ENCODE peak calls at places on chromosomes 5 and 9, in nine cellular contexts. One of them, this sample, is unnamed.

GRCh38 chr5:78984020-78984610 is 995 bp downstream of the ARSB start:
- DNase-seq in IMR-90: peak; percentile 21
- DNase-seq in cardiac muscle cell: peak; percentile 18
- DNase-seq in left lung: no peak
- DNase-seq in upper lobe of left lung: no peak
- DNase-seq in adrenal gland: no peak
- DNase-seq in stomach: no peak
- DNase-seq in CD8-positive, alpha-beta T cell: no peak
- DNase-seq in upper lobe of right lung: no peak
- DNase-seq in this sample: no peak

GRCh38 chr9:15277400-15278137 is 29.4 kb downstream of the TTC39B start:
- DNase-seq in IMR-90: peak; percentile 25
- DNase-seq in cardiac muscle cell: peak; percentile 50
- DNase-seq in left lung: no peak
- DNase-seq in upper lobe of left lung: no peak
- DNase-seq in adrenal gland: peak; percentile 49
- DNase-seq in stomach: no peak
- DNase-seq in CD8-positive, alpha-beta T cell: no peak
- DNase-seq in upper lobe of right lung: no peak
- DNase-seq in this sample: no peak

GRCh38 chr5:177495243-177496060 is 2.0 kb downstream of the PDLIM7 start:
- DNase-seq in IMR-90: peak; percentile 88
- DNase-seq in cardiac muscle cell: peak; percentile 96
- DNase-seq in left lung: peak; percentile 77
- DNase-seq in upper lobe of left lung: peak; percentile 68
- DNase-seq in adrenal gland: no peak
- DNase-seq in stomach: peak; percentile 42
- DNase-seq in CD8-positive, alpha-beta T cell: no peak
- DNase-seq in upper lobe of right lung: peak; percentile 72
- DNase-seq in this sample: no peak

GRCh38 chr9:135887021-135887507 is 20.3 kb downstream of the CAMSAP1 start:
- DNase-seq in IMR-90: peak; percentile 45
- DNase-seq in cardiac muscle cell: no peak
- DNase-seq in left lung: no peak
- DNase-seq in upper lobe of left lung: no peak
- DNase-seq in adrenal gland: peak; percentile 86
- DNase-seq in stomach: peak; percentile 24
- DNase-seq in CD8-positive, alpha-beta T cell: no peak
- DNase-seq in upper lobe of right lung: no peak
- DNase-seq in this sample: no peak

GRCh38 chr5:138743506-138743905 is 9.7 kb upstream of the CTNNA1 start:
- DNase-seq in IMR-90: no peak
- DNase-seq in cardiac muscle cell: no peak
- DNase-seq in left lung: no peak
- DNase-seq in upper lobe of left lung: no peak
- DNase-seq in adrenal gland: no peak
- DNase-seq in stomach: no peak
- DNase-seq in CD8-positive, alpha-beta T cell: no peak
- DNase-seq in upper lobe of right lung: no peak
- DNase-seq in this sample: no peak

GRCh38 chr9:12916037-12916436 is 141.2 kb downstream of the LURAP1L start:
- DNase-seq in IMR-90: peak; percentile 19
- DNase-seq in cardiac muscle cell: peak; percentile 78
- DNase-seq in left lung: no peak
- DNase-seq in upper lobe of left lung: no peak
- DNase-seq in adrenal gland: no peak
- DNase-seq in stomach: no peak
- DNase-seq in CD8-positive, alpha-beta T cell: no peak
- DNase-seq in upper lobe of right lung: no peak
- DNase-seq in this sample: no peak

GRCh38 chr9:4506490-4506889 is 16.2 kb downstream of the SLC1A1 start:
- DNase-seq in IMR-90: no peak
- DNase-seq in cardiac muscle cell: no peak
- DNase-seq in left lung: no peak
- DNase-seq in upper lobe of left lung: no peak
- DNase-seq in adrenal gland: no peak
- DNase-seq in stomach: no peak
- DNase-seq in CD8-positive, alpha-beta T cell: no peak
- DNase-seq in upper lobe of right lung: no peak
- DNase-seq in this sample: no peak

GRCh38 chr9:111036068-111036789 is 2.0 kb downstream of the LPAR1 start:
- DNase-seq in IMR-90: peak; percentile 68
- DNase-seq in cardiac muscle cell: peak; percentile 62
- DNase-seq in left lung: peak; percentile 74
- DNase-seq in upper lobe of left lung: peak; percentile 84
- DNase-seq in adrenal gland: peak; percentile 48
- DNase-seq in stomach: peak; percentile 66
- DNase-seq in CD8-positive, alpha-beta T cell: no peak
- DNase-seq in upper lobe of right lung: peak; percentile 80
- DNase-seq in this sample: no peak

GRCh38 chr9:27595733-27596132 is 22.5 kb upstream of the C9orf72 start:
- DNase-seq in IMR-90: no peak
- DNase-seq in cardiac muscle cell: no peak
- DNase-seq in left lung: no peak
- DNase-seq in upper lobe of left lung: peak; percentile 50
- DNase-seq in adrenal gland: no peak
- DNase-seq in stomach: no peak
- DNase-seq in CD8-positive, alpha-beta T cell: no peak
- DNase-seq in upper lobe of right lung: no peak
- DNase-seq in this sample: no peak

GRCh38 chr5:31993182-31993961 is 180.7 kb downstream of the GOLPH3 start:
- DNase-seq in IMR-90: peak; percentile 50
- DNase-seq in cardiac muscle cell: peak; percentile 63
- DNase-seq in left lung: no peak
- DNase-seq in upper lobe of left lung: no peak
- DNase-seq in adrenal gland: no peak
- DNase-seq in stomach: no peak
- DNase-seq in CD8-positive, alpha-beta T cell: no peak
- DNase-seq in upper lobe of right lung: no peak
- DNase-seq in this sample: no peak

GRCh38 chr5:13350754-13351153 is 593.7 kb downstream of the DNAH5 start:
- DNase-seq in IMR-90: no peak
- DNase-seq in cardiac muscle cell: no peak
- DNase-seq in left lung: no peak
- DNase-seq in upper lobe of left lung: no peak
- DNase-seq in adrenal gland: no peak
- DNase-seq in stomach: no peak
- DNase-seq in CD8-positive, alpha-beta T cell: no peak
- DNase-seq in upper lobe of right lung: no peak
- DNase-seq in this sample: no peak

GRCh38 chr9:119020730-119021333 is 348.4 kb downstream of the BRINP1 start:
- DNase-seq in IMR-90: no peak
- DNase-seq in cardiac muscle cell: no peak
- DNase-seq in left lung: no peak
- DNase-seq in upper lobe of left lung: no peak
- DNase-seq in adrenal gland: no peak
- DNase-seq in stomach: no peak
- DNase-seq in CD8-positive, alpha-beta T cell: no peak
- DNase-seq in upper lobe of right lung: no peak
- DNase-seq in this sample: no peak
- TF ChIP-seq CTCF in IMR-90: no peak
- TF ChIP-seq CTCF in cardiac muscle cell: no peak
- TF ChIP-seq CTCF in left lung: no peak
- TF ChIP-seq CTCF in upper lobe of left lung: no peak
- TF ChIP-seq CTCF in adrenal gland: no peak
- TF ChIP-seq CTCF in stomach: no peak
- TF ChIP-seq CTCF in CD8-positive, alpha-beta T cell: no peak
- TF ChIP-seq CTCF in upper lobe of right lung: no peak
- TF ChIP-seq CTCF in this sample: no peak

GRCh38 chr5:1257841-1258240 is 32.7 kb downstream of the SLC6A18 start:
- DNase-seq in IMR-90: no peak
- DNase-seq in cardiac muscle cell: no peak
- DNase-seq in left lung: no peak
- DNase-seq in upper lobe of left lung: peak; percentile 70
- DNase-seq in adrenal gland: no peak
- DNase-seq in stomach: peak; percentile 43
- DNase-seq in CD8-positive, alpha-beta T cell: no peak
- DNase-seq in upper lobe of right lung: no peak
- DNase-seq in this sample: no peak
- H3K27ac ChIP-seq in IMR-90: no peak overlapping the region
- H3K27ac ChIP-seq in cardiac muscle cell: no peak overlapping the region
- H3K27ac ChIP-seq in left lung: no peak overlapping the region
- H3K27ac ChIP-seq in upper lobe of left lung: no peak overlapping the region
- H3K27ac ChIP-seq in adrenal gland: no peak overlapping the region
- H3K27ac ChIP-seq in stomach: no peak overlapping the region
- H3K27ac ChIP-seq in CD8-positive, alpha-beta T cell: no peak overlapping the region
- H3K27ac ChIP-seq in upper lobe of right lung: no peak overlapping the region
- H3K27ac ChIP-seq in this sample: no peak overlapping the region

GRCh38 chr5:134374234-134374633 is 2.9 kb downstream of the UBE2B start:
- DNase-seq in IMR-90: no peak
- DNase-seq in cardiac muscle cell: no peak
- DNase-seq in left lung: no peak
- DNase-seq in upper lobe of left lung: no peak
- DNase-seq in adrenal gland: no peak
- DNase-seq in stomach: no peak
- DNase-seq in CD8-positive, alpha-beta T cell: no peak
- DNase-seq in upper lobe of right lung: no peak
- DNase-seq in this sample: no peak
- TF ChIP-seq CTCF in IMR-90: peak; percentile 6
- TF ChIP-seq CTCF in cardiac muscle cell: no peak
- TF ChIP-seq CTCF in left lung: no peak
- TF ChIP-seq CTCF in upper lobe of left lung: no peak
- TF ChIP-seq CTCF in adrenal gland: no peak
- TF ChIP-seq CTCF in stomach: no peak
- TF ChIP-seq CTCF in CD8-positive, alpha-beta T cell: no peak
- TF ChIP-seq CTCF in upper lobe of right lung: no peak
- TF ChIP-seq CTCF in this sample: no peak

GRCh38 chr9:129176786-129177442 is 1.1 kb downstream of the IER5L start:
- DNase-seq in IMR-90: peak; percentile 49
- DNase-seq in cardiac muscle cell: peak; percentile 57
- DNase-seq in left lung: peak; percentile 64
- DNase-seq in upper lobe of left lung: peak; percentile 90
- DNase-seq in adrenal gland: peak; percentile 56
- DNase-seq in stomach: no peak
- DNase-seq in CD8-positive, alpha-beta T cell: no peak
- DNase-seq in upper lobe of right lung: peak; percentile 81
- DNase-seq in this sample: no peak
- H3K27ac ChIP-seq in IMR-90: peak overlapping the region; percentile 97
- H3K27ac ChIP-seq in cardiac muscle cell: peak overlapping the region; percentile 78
- H3K27ac ChIP-seq in left lung: peak overlapping the region; percentile 93
- H3K27ac ChIP-seq in upper lobe of left lung: peak overlapping the region; percentile 96
- H3K27ac ChIP-seq in adrenal gland: peak overlapping the region; percentile 93
- H3K27ac ChIP-seq in stomach: peak overlapping the region; percentile 97
- H3K27ac ChIP-seq in CD8-positive, alpha-beta T cell: no peak overlapping the region
- H3K27ac ChIP-seq in upper lobe of right lung: peak overlapping the region; percentile 96
- H3K27ac ChIP-seq in this sample: no peak overlapping the region

GRCh38 chr5:102385365-102385764 is 89.3 kb upstream of the SLCO4C1 start:
- DNase-seq in IMR-90: no peak
- DNase-seq in cardiac muscle cell: no peak
- DNase-seq in left lung: no peak
- DNase-seq in upper lobe of left lung: no peak
- DNase-seq in adrenal gland: no peak
- DNase-seq in stomach: no peak
- DNase-seq in CD8-positive, alpha-beta T cell: no peak
- DNase-seq in upper lobe of right lung: no peak
- DNase-seq in this sample: no peak

GRCh38 chr5:102375256-102375655 is 79.2 kb upstream of the SLCO4C1 start:
- DNase-seq in IMR-90: no peak
- DNase-seq in cardiac muscle cell: no peak
- DNase-seq in left lung: no peak
- DNase-seq in upper lobe of left lung: no peak
- DNase-seq in adrenal gland: no peak
- DNase-seq in stomach: no peak
- DNase-seq in CD8-positive, alpha-beta T cell: no peak
- DNase-seq in upper lobe of right lung: no peak
- DNase-seq in this sample: no peak

DNA sequence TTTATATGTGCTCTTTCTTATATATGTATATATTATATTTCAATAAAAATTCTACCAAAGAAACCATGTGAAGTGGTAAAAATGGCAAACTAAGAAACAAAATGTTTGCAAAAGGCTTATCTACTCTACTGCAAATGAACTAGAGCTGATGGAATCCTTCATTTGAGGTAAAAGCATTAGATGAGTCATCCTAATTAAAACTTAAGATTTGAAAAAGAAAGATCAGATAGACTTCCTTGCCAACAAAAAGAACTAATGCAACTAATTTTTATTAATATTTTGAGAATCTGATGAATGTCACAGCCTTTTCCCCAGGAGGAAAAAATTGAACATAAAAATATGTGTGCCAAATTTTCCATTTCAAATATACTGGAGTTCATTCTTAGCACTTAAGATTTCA is 84.1 kb upstream of the SLCO4C1 start:
- DNase-seq in IMR-90: no peak
- DNase-seq in cardiac muscle cell: no peak
- DNase-seq in left lung: no peak
- DNase-seq in upper lobe of left lung: no peak
- DNase-seq in adrenal gland: no peak
- DNase-seq in stomach: no peak
- DNase-seq in CD8-positive, alpha-beta T cell: no peak
- DNase-seq in upper lobe of right lung: no peak
- DNase-seq in this sample: no peak
- TF ChIP-seq CTCF in IMR-90: no peak
- TF ChIP-seq CTCF in cardiac muscle cell: no peak
- TF ChIP-seq CTCF in left lung: no peak
- TF ChIP-seq CTCF in upper lobe of left lung: no peak
- TF ChIP-seq CTCF in adrenal gland: no peak
- TF ChIP-seq CTCF in stomach: no peak
- TF ChIP-seq CTCF in CD8-positive, alpha-beta T cell: no peak
- TF ChIP-seq CTCF in upper lobe of right lung: no peak
- TF ChIP-seq CTCF in this sample: no peak

GRCh38 chr5:149062371-149063016 is 368 bp downstream of the SH3TC2 start:
- DNase-seq in IMR-90: peak; percentile 88
- DNase-seq in cardiac muscle cell: peak; percentile 77
- DNase-seq in left lung: peak; percentile 35
- DNase-seq in upper lobe of left lung: no peak
- DNase-seq in adrenal gland: no peak
- DNase-seq in stomach: no peak
- DNase-seq in CD8-positive, alpha-beta T cell: no peak
- DNase-seq in upper lobe of right lung: no peak
- DNase-seq in this sample: no peak
- H3K27ac ChIP-seq in IMR-90: peak overlapping the region; percentile 77
- H3K27ac ChIP-seq in cardiac muscle cell: peak overlapping the region; percentile 72
- H3K27ac ChIP-seq in left lung: peak overlapping the region; percentile 70
- H3K27ac ChIP-seq in upper lobe of left lung: peak overlapping the region; percentile 54
- H3K27ac ChIP-seq in adrenal gland: no peak overlapping the region
- H3K27ac ChIP-seq in stomach: peak overlapping the region; percentile 39
- H3K27ac ChIP-seq in CD8-positive, alpha-beta T cell: no peak overlapping the region
- H3K27ac ChIP-seq in upper lobe of right lung: peak overlapping the region; percentile 69
- H3K27ac ChIP-seq in this sample: no peak overlapping the region

GRCh38 chr9:35407846-35408245 is 82.1 kb upstream of the RUSC2 start:
- DNase-seq in IMR-90: no peak
- DNase-seq in cardiac muscle cell: no peak
- DNase-seq in left lung: no peak
- DNase-seq in upper lobe of left lung: no peak
- DNase-seq in adrenal gland: no peak
- DNase-seq in stomach: no peak
- DNase-seq in CD8-positive, alpha-beta T cell: no peak
- DNase-seq in upper lobe of right lung: no peak
- DNase-seq in this sample: no peak
- TF ChIP-seq CTCF in IMR-90: no peak
- TF ChIP-seq CTCF in cardiac muscle cell: no peak
- TF ChIP-seq CTCF in left lung: no peak
- TF ChIP-seq CTCF in upper lobe of left lung: no peak
- TF ChIP-seq CTCF in adrenal gland: no peak
- TF ChIP-seq CTCF in stomach: no peak
- TF ChIP-seq CTCF in CD8-positive, alpha-beta T cell: no peak
- TF ChIP-seq CTCF in upper lobe of right lung: no peak
- TF ChIP-seq CTCF in this sample: no peak

DNA sequence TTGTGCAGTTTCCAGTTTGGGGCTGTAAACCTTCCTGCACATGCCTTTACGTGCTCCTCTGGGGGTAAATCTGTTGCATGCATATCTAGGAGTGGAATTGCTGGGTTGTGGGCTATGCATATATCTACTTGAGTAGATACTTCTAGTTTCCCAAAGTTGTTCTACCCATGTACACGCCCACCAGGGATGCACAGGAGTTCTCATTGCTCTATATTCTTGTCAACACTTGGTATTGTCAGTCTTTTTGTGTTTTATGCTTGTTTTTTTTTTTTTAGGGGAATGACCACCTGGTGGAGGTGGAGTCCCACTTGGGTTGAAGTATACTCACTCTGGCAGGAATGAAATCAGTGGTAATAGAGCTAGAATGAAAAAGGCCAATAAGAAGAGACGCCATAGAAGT is 23.0 kb downstream of the FOXE1 start:
- DNase-seq in IMR-90: no peak
- DNase-seq in cardiac muscle cell: no peak
- DNase-seq in left lung: no peak
- DNase-seq in upper lobe of left lung: no peak
- DNase-seq in adrenal gland: no peak
- DNase-seq in stomach: no peak
- DNase-seq in CD8-positive, alpha-beta T cell: no peak
- DNase-seq in upper lobe of right lung: no peak
- DNase-seq in this sample: no peak
- H3K27ac ChIP-seq in IMR-90: no peak overlapping the region
- H3K27ac ChIP-seq in cardiac muscle cell: no peak overlapping the region
- H3K27ac ChIP-seq in left lung: no peak overlapping the region
- H3K27ac ChIP-seq in upper lobe of left lung: no peak overlapping the region
- H3K27ac ChIP-seq in adrenal gland: no peak overlapping the region
- H3K27ac ChIP-seq in stomach: no peak overlapping the region
- H3K27ac ChIP-seq in CD8-positive, alpha-beta T cell: no peak overlapping the region
- H3K27ac ChIP-seq in upper lobe of right lung: no peak overlapping the region
- H3K27ac ChIP-seq in this sample: no peak overlapping the region

This sample was measured in CD4-positive, alpha-beta T cell.